ENCODE peak calls at places on chromosome 6, in six cellular contexts. Q is mucosa of descending colon, V is tibial nerve, N is neural progenitor cell, M is heart right ventricle, Z is left ventricle myocardium inferior. D is an unnamed sample. For H3K4me1, the result is how much of the 10 kb centered on the place peaks cover.

GRCh38 chr6:149716584-149716983 is 1.3 kb downstream of the LATS1 start:
- DNase-seq in Q (no peak), V (no peak), N (peak), M (no peak), Z (no peak), D (no peak)

GRCh38 chr6:26075063-26075717 is 12.0 kb upstream of the HFE start:
- DNase-seq in Q (no peak), V (no peak), N (no peak), M (no peak), Z (no peak), D (no peak)

GRCh38 chr6:74280130-74280692 is 584.2 kb downstream of the CD109 start:
- DNase-seq in Q (no peak), V (no peak), N (no peak), M (no peak), Z (no peak), D (no peak)

GRCh38 chr6:21022343-21023107 is 488.3 kb downstream of the CDKAL1 start:
- DNase-seq in Q (peak), V (no peak), N (peak), M (no peak), Z (no peak), D (no peak)

GRCh38 chr6:28658475-28659249 is 133.0 kb downstream of the GPX5 start:
- DNase-seq in Q (no peak), V (no peak), N (peak), M (no peak), Z (no peak), D (no peak)

GRCh38 chr6:104123227-104123626 is 736.5 kb downstream of the HACE1 start:
- DNase-seq in Q (no peak), V (no peak), N (no peak), M (no peak), Z (no peak), D (no peak)

GRCh38 chr6:117498159-117498558 is 15.7 kb downstream of the DCBLD1 start:
- DNase-seq in Q (no peak), V (no peak), N (no peak), M (no peak), Z (no peak), D (no peak)

GRCh38 chr6:50025258-50025657 is 3.5 kb upstream of the DEFB110 start:
- DNase-seq in Q (no peak), V (no peak), N (no peak), M (no peak), Z (no peak), D (no peak)

GRCh38 chr6:114195736-114196403 is 147.0 kb downstream of the HS3ST5 start:
- DNase-seq in Q (no peak), V (no peak), N (peak), M (no peak), Z (no peak), D (no peak)

GRCh38 chr6:89941031-89941775 is 46.9 kb downstream of the GJA10 start:
- DNase-seq in Q (peak), V (peak), N (no peak), M (no peak), Z (no peak), D (peak)

GRCh38 chr6:87718662-87719433 is 16.8 kb upstream of the AKIRIN2 start:
- DNase-seq in Q (no peak), V (no peak), N (no peak), M (no peak), Z (no peak), D (no peak)

GRCh38 chr6:154510144-154510905 is at the start of gene CNKSR3:
- DNase-seq in Q (peak), V (peak), N (peak), M (peak), Z (peak), D (peak)

GRCh38 chr6:125154184-125155135 is 887 bp downstream of the TPD52L1 start:
- DNase-seq in Q (peak), V (no peak), N (peak), M (no peak), Z (no peak), D (peak)

GRCh38 chr6:10847684-10848083 is 9.3 kb upstream of the MAK start:
- DNase-seq in Q (no peak), V (no peak), N (no peak), M (no peak), Z (no peak), D (no peak)

GRCh38 chr6:219641-220198 is 72.6 kb upstream of the DUSP22 start:
- DNase-seq in Q (peak), V (peak), N (peak), M (peak), Z (peak), D (peak)

GRCh38 chr6:121548146-121548545 is 112.7 kb downstream of the GJA1 start:
- DNase-seq in Q (no peak), V (no peak), N (no peak), M (no peak), Z (no peak), D (no peak)

GRCh38 chr6:88922775-88923548 is 40.5 kb downstream of the RNGTT start:
- DNase-seq in Q (no peak), V (no peak), N (no peak), M (no peak), Z (no peak), D (no peak)

GRCh38 chr6:127118505-127119360 is at the start of gene RSPO3:
- DNase-seq in Q (peak), V (no peak), N (peak), M (no peak), Z (no peak), D (peak)

GRCh38 chr6:117906905-117907599 is at the start of gene SLC35F1:
- DNase-seq in Q (peak), V (no peak), N (peak), M (peak), Z (peak), D (peak)

GRCh38 chr6:26553264-26553738 is 15.1 kb downstream of the HMGN4 start:
- DNase-seq in Q (peak), V (peak), N (peak), M (peak), Z (peak), D (peak)

GRCh38 chr6:139135578-139136545 is 982 bp downstream of the HECA start:
- DNase-seq in Q (peak), V (no peak), N (peak), M (peak), Z (peak), D (peak)

GRCh38 chr6:37695273-37695672 is 2.4 kb downstream of the MDGA1 start:
- DNase-seq in Q (no peak), V (no peak), N (peak), M (no peak), Z (no peak), D (no peak)

GRCh38 chr6:7073810-7074525 is 33.8 kb upstream of the RREB1 start:
- DNase-seq in Q (peak), V (no peak), N (no peak), M (peak), Z (no peak), D (peak)

GRCh38 chr6:73123632-73124329 is 101.5 kb downstream of the KHDC1L start:
- DNase-seq in Q (no peak), V (no peak), N (no peak), M (no peak), Z (no peak), D (no peak)

GRCh38 chr6:168440520-168441433 is at the start of gene SMOC2:
- DNase-seq in Q (peak), V (no peak), N (peak), M (peak), Z (peak), D (no peak)

GRCh38 chr6:137163732-137164318 is 9.6 kb downstream of the IL22RA2 start:
- DNase-seq in Q (no peak), V (no peak), N (no peak), M (no peak), Z (no peak), D (no peak)

GRCh38 chr6:11354019-11354418 is 121.6 kb upstream of the NEDD9 start:
- DNase-seq in Q (no peak), V (no peak), N (no peak), M (peak), Z (peak), D (no peak)

GRCh38 chr6:48736486-48737206 is 625.6 kb upstream of the PTCHD4 start:
- DNase-seq in Q (no peak), V (no peak), N (no peak), M (no peak), Z (no peak), D (no peak)

GRCh38 chr6:114194362-114195343 is 148.2 kb downstream of the HS3ST5 start:
- DNase-seq in Q (no peak), V (no peak), N (no peak), M (peak), Z (no peak), D (no peak)

GRCh38 chr6:140078552-140079126 is 704.2 kb upstream of the CITED2 start:
- DNase-seq in Q (no peak), V (no peak), N (no peak), M (peak), Z (no peak), D (no peak)

GRCh38 chr6:137637161-137637560 is 143.0 kb upstream of the OLIG3 start:
- DNase-seq in Q (no peak), V (no peak), N (no peak), M (no peak), Z (no peak), D (no peak)

GRCh38 chr6:158286413-158286812 is 25.9 kb upstream of the TULP4 start:
- DNase-seq in Q (no peak), V (no peak), N (no peak), M (no peak), Z (no peak), D (no peak)

GRCh38 chr6:26032387-26033131 is 54.7 kb upstream of the HFE start:
- DNase-seq in Q (peak), V (no peak), N (peak), M (no peak), Z (no peak), D (no peak)

GRCh38 chr6:95521181-95521580 is 56.2 kb upstream of the MANEA start:
- DNase-seq in Q (no peak), V (no peak), N (no peak), M (no peak), Z (no peak), D (no peak)

GRCh38 chr6:76817429-76817828 is 645.9 kb downstream of the HTR1B start:
- DNase-seq in Q (no peak), V (no peak), N (no peak), M (no peak), Z (no peak), D (no peak)

GRCh38 chr6:70725817-70726413 is 58.2 kb downstream of the SMAP1 start:
- DNase-seq in Q (no peak), V (no peak), N (no peak), M (no peak), Z (no peak), D (no peak)

GRCh38 chr6:169343886-169344525 is 90.4 kb upstream of the THBS2 start:
- DNase-seq in Q (no peak), V (no peak), N (no peak), M (no peak), Z (no peak), D (no peak)

GRCh38 chr6:36054965-36055364 is 27.4 kb downstream of the MAPK14 start:
- DNase-seq in Q (no peak), V (no peak), N (no peak), M (no peak), Z (no peak), D (no peak)

GRCh38 chr6:36053878-36054277 is 26.3 kb downstream of the MAPK14 start:
- DNase-seq in Q (no peak), V (no peak), N (no peak), M (no peak), Z (no peak), D (no peak)

GRCh38 chr6:36054415-36054814 is 26.8 kb downstream of the MAPK14 start:
- DNase-seq in Q (no peak), V (no peak), N (no peak), M (no peak), Z (no peak), D (no peak)

GRCh38 chr6:36052092-36052491 is 24.5 kb downstream of the MAPK14 start:
- DNase-seq in Q (no peak), V (peak), N (no peak), M (no peak), Z (no peak), D (no peak)

DNA sequence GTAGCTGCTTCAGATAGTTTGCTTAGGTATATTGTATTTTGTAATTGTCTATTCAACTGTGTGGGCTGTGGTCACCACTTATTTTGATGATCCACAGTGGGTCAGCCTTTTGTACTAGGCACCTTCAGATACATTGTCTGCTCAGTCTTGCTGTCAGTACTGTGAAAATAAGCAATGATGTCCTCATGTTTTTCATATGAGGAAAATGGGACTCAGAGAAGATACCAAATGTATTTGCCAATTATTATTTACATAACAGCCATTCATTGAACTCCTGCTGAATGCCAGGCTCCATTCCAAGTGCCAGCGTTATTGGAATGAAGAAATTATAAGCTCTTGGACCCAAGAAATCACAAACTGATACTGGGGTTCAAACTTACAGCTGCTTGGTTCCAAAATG is 28.6 kb downstream of the MAPK14 start:
- DNase-seq in Q (no peak), V (no peak), N (no peak), M (no peak), Z (no peak), D (no peak)
- H3K4me1 ChIP-seq in Q (under half), V (under half), N (under half), M (under half), Z (under half), D (under half)

GRCh38 chr6:35370799-35371493 is 28.6 kb downstream of the PPARD start:
- DNase-seq in Q (no peak), V (no peak), N (no peak), M (peak), Z (no peak), D (peak)

GRCh38 chr6:35368038-35368887 is 25.9 kb downstream of the PPARD start:
- DNase-seq in Q (no peak), V (no peak), N (no peak), M (no peak), Z (no peak), D (no peak)

GRCh38 chr6:35370124-35370741 is 27.9 kb downstream of the PPARD start:
- DNase-seq in Q (peak), V (peak), N (no peak), M (peak), Z (peak), D (peak)

GRCh38 chr6:35372633-35373032 is 30.3 kb downstream of the PPARD start:
- DNase-seq in Q (no peak), V (no peak), N (no peak), M (no peak), Z (no peak), D (no peak)

DNA sequence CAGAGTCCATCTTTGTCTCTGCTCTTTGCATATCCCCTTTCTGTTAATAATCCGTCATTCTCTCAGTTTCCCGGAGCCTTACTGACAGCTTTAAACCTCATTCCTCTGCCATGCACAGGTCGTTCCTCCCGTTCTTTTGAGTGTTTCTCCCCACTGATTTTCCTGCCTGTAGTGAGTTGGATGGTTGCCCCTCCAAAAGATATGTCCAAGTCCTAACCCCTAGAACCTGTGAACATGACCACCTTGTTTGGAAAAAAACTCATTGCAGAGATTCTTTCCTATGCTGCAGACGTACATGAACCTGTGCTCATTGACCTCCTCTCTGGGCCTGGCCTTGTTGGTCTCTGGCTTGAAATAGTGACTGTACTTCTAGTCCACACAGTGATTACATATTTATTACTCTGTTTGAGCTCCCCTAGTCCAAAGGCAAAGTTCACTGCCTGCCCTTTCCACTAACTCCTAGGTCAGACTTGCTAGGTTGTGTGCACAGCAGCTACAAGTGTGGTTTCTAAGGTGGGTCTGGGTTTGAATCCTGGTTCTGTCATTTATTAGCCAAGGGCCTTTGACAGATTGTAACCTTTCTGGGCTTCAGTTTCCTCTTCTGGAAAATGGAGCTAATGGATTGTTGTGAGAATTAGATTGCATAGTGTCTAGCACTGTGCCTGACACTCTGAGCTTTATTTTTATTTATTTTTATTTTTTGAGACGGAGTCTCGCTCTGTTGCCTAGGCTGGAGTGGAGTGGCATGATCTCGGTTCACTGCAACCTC is 29.3 kb downstream of the PPARD start:
- DNase-seq in Q (no peak), V (no peak), N (no peak), M (no peak), Z (no peak), D (no peak)
- H3K4me1 ChIP-seq in Q (under half), V (under half), N (under half), M (under half), Z (under half), D (under half)

DNA sequence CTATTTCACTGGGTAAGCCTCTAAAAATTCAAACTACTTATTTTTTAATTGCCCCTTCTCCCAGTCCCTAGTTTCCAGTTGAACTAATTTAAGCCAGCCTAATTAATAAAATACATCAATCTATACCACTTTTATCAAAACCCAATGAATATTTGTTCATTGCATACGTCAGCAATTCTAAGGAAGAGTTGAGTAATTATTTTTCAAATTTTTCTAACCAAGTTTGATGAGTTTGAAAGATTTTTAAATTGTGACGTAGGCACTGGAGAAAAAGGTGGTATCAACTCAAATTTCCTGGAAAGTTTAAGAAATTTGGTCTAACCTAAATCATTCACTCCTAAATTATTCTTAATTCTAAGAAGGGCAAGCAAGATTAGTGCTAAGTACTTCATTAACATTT is 35.7 kb downstream of the COL21A1 start:
- DNase-seq in Q (no peak), V (no peak), N (no peak), M (no peak), Z (no peak), D (no peak)
- H3K4me1 ChIP-seq in Q (under half), V (under half), N (under half), M (under half), Z (under half), D (under half)

GRCh38 chr6:31473244-31473643 is 24.7 kb upstream of the MICB start:
- DNase-seq in Q (no peak), V (no peak), N (no peak), M (no peak), Z (no peak), D (no peak)

GRCh38 chr6:31471711-31472110 is 26.2 kb upstream of the MICB start:
- DNase-seq in Q (no peak), V (no peak), N (no peak), M (no peak), Z (no peak), D (no peak)

GRCh38 chr6:31472259-31472658 is 25.7 kb upstream of the MICB start:
- DNase-seq in Q (no peak), V (no peak), N (no peak), M (no peak), Z (no peak), D (no peak)

GRCh38 chr6:31468316-31468715 is 29.6 kb upstream of the MICB start:
- DNase-seq in Q (no peak), V (no peak), N (no peak), M (no peak), Z (no peak), D (no peak)

GRCh38 chr6:31470801-31471200 is 27.1 kb upstream of the MICB start:
- DNase-seq in Q (no peak), V (no peak), N (no peak), M (no peak), Z (no peak), D (no peak)
- H3K4me1 ChIP-seq in Q (under half), V (under half), N (under half), M (under half), Z (under half), D (under half)

D was measured in right lobe of liver.